ENCODE peak calls at places on chromosomes 16 and 17, in five cellular contexts. X, F, S, K and V are unnamed samples.
A peak's percentile ranks its signal among the peaks of the same experiment; 100 is the strongest.

GRCh38 chr16:1105888-1106620 is 10.0 kb upstream of the C1QTNF8 start:
- DNase-seq in X (peak; percentile 77), F (peak; percentile 34), S (peak; percentile 68), K (no peak), V (no peak)

GRCh38 chr17:50604470-50604869 is 30.2 kb upstream of the ABCC3 start:
- DNase-seq in X (no peak), F (peak; percentile 85), S (no peak), K (peak; percentile 70), V (no peak)

GRCh38 chr17:67276075-67276474 is 31.1 kb upstream of the HELZ start:
- DNase-seq in X (no peak), F (no peak), S (no peak), K (no peak), V (no peak)

GRCh38 chr17:47696717-47697642 is 3.0 kb downstream of the TBKBP1 start:
- DNase-seq in X (peak; percentile 46), F (no peak), S (no peak), K (no peak), V (no peak)

GRCh38 chr17:17326275-17326875 is 23.2 kb downstream of the NT5M start:
- DNase-seq in X (no peak), F (no peak), S (peak; percentile 5), K (no peak), V (no peak)

GRCh38 chr17:46072998-46073397 is 73.9 kb downstream of the STH start:
- DNase-seq in X (no peak), F (peak; percentile 74), S (no peak), K (no peak), V (no peak)

GRCh38 chr17:60525347-60525623 is 757 bp downstream of the APPBP2 start:
- DNase-seq in X (no peak), F (peak; percentile 22), S (no peak), K (no peak), V (no peak)

GRCh38 chr16:50916040-50916439 is 174.2 kb downstream of the CYLD start:
- DNase-seq in X (no peak), F (no peak), S (no peak), K (no peak), V (no peak)

GRCh38 chr16:2210386-2211365 is at the start of gene BRICD5:
- DNase-seq in X (no peak), F (no peak), S (no peak), K (no peak), V (no peak)

GRCh38 chr17:7695586-7695985 is 7.3 kb downstream of the WRAP53 start:
- DNase-seq in X (no peak), F (no peak), S (no peak), K (no peak), V (no peak)

GRCh38 chr17:83051423-83052240 is 27.8 kb upstream of the METRNL start:
- DNase-seq in X (peak; percentile 99), F (peak; percentile 95), S (peak; percentile 100), K (peak; percentile 96), V (peak; percentile 97)
- TF ChIP-seq CTCF in X (no peak), F (no peak), S (no peak), K (no peak), V (no peak)

GRCh38 chr16:69859105-69859969 is 91.8 kb upstream of the CLEC18A start:
- DNase-seq in X (peak; percentile 68), F (no peak), S (peak; percentile 60), K (no peak), V (no peak)

GRCh38 chr16:69863882-69864281 is 87.3 kb upstream of the CLEC18A start:
- DNase-seq in X (no peak), F (no peak), S (no peak), K (no peak), V (no peak)

GRCh38 chr16:69858196-69859104 is 92.7 kb upstream of the CLEC18A start:
- DNase-seq in X (no peak), F (no peak), S (no peak), K (no peak), V (no peak)

GRCh38 chr16:69860233-69861231 is 90.6 kb upstream of the CLEC18A start:
- DNase-seq in X (no peak), F (no peak), S (no peak), K (no peak), V (no peak)

GRCh38 chr16:69861276-69862030 is 89.7 kb upstream of the CLEC18A start:
- DNase-seq in X (no peak), F (peak; percentile 90), S (no peak), K (peak; percentile 63), V (no peak)
- TF ChIP-seq CTCF in X (no peak), F (no peak), S (no peak), K (no peak), V (no peak)

GRCh38 chr16:5938607-5939006 is 841.0 kb upstream of the EEF2KMT start:
- DNase-seq in X (no peak), F (no peak), S (no peak), K (no peak), V (no peak)
- TF ChIP-seq CTCF in X (no peak), F (no peak), S (no peak), K (no peak), V (no peak)

GRCh38 chr16:27315333-27316037 is 1.7 kb downstream of the IL4R start:
- DNase-seq in X (peak; percentile 59), F (peak; percentile 93), S (no peak), K (peak; percentile 91), V (no peak)
- TF ChIP-seq CTCF in X (no peak), F (peak; percentile 35), S (no peak), K (no peak), V (no peak)

DNA sequence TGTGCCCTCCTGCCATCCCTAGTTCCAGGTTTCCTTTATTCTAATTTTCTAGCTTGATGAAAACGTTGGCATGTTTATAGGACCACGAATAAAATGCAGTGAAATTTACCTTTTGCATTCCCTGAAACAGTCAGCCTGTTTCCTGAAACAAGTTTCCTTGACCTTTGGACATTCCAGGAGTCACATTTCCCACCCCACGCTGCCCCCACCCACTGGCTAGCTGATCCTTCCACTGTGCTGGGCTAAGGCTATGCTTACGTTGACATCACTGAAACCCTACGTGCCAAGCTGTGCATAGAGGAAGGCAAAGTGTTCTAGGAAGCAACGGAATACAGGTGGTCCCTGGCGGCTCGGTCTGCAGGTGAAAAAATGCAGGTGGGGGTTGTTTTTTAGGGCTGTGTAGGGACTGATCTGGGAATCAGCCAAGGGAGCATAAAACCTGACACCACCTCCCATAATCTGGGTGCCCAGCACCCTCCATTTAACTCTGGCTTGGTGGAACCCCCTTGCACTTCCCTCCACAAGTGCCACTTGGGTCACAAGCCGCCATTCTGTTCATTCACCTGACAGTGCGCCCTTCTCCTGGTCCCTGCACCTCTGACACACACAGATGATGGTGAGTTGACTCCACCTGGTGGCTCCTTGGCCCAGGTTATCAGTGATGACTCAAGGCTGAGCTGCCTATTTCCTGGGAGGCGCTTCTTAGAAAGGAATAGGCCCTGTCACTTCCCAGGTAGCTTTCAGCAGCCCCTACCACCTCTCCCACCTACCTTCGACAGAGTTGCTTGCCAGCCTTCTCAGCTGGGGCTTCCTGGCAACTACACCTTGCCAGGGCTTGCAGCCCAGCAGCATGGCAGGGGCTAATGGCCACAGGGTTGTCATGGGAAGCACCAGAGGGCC is 83.7 kb downstream of the N4BP1 start:
- DNase-seq in X (peak; percentile 79), F (no peak), S (peak; percentile 73), K (no peak), V (no peak)
- TF ChIP-seq CTCF in X (no peak), F (no peak), S (peak; percentile 62), K (no peak), V (no peak)

GRCh38 chr16:9820481-9821246 is 361.6 kb downstream of the GRIN2A start:
- DNase-seq in X (no peak), F (no peak), S (no peak), K (no peak), V (no peak)
- TF ChIP-seq CTCF in X (no peak), F (no peak), S (no peak), K (peak; percentile 20), V (no peak)